ENCODE peak calls at places on chromosomes 7 and 10, in nine cellular contexts. One of them, this sample, is unnamed.
A peak's percentile ranks its signal among the peaks of the same experiment; 100 is the strongest.

GRCh38 chr10:31618541-31619291 is 299.7 kb downstream of the ZEB1 start:
- DNase-seq in activated T-helper 1 cell treated with anti-CD3 and anti-CD28 coated beads, Interleukin-12 subunit alpha, Interleukin-12 subunit beta, Interleukin-2, Interleukin-4 antibody, amounts not matched to agents 30 ng/mL and 10 ng/mL and 1 ng/mL, durations not matched to agents 14 hours and 24 hours and 36 hours: no peak
- DNase-seq in endodermal cell: no peak
- DNase-seq in NCI-H1417 treated with DMSO at 0.1 percent for 48 hours: no peak
- DNase-seq in RWPE1: no peak
- DNase-seq in hippocampal formation: no peak
- DNase-seq in left ventricle myocardium superior: peak; percentile 76
- DNase-seq in AG08396: no peak
- DNase-seq in SW 1271: no peak
- DNase-seq in this sample: no peak

GRCh38 chr10:20858292-20859124 is 38.6 kb downstream of the NEBL start:
- DNase-seq in left ventricle myocardium superior: no peak
- DNase-seq in SW 1271: no peak
- DNase-seq in AG08396: no peak
- DNase-seq in hippocampal formation: peak; percentile 42
- DNase-seq in RWPE1: peak; percentile 3
- DNase-seq in NCI-H1417 treated with DMSO at 0.1 percent for 48 hours: no peak
- DNase-seq in activated T-helper 1 cell treated with anti-CD3 and anti-CD28 coated beads, Interleukin-12 subunit alpha, Interleukin-12 subunit beta, Interleukin-2, Interleukin-4 antibody, amounts not matched to agents 30 ng/mL and 10 ng/mL and 1 ng/mL, durations not matched to agents 14 hours and 24 hours and 36 hours: no peak
- DNase-seq in endodermal cell: no peak
- DNase-seq in this sample: no peak

GRCh38 chr7:48173983-48174382 is 2.7 kb downstream of the ABCA13 start:
- DNase-seq in endodermal cell: no peak
- DNase-seq in hippocampal formation: no peak
- DNase-seq in activated T-helper 1 cell treated with anti-CD3 and anti-CD28 coated beads, Interleukin-12 subunit alpha, Interleukin-12 subunit beta, Interleukin-2, Interleukin-4 antibody, amounts not matched to agents 30 ng/mL and 10 ng/mL and 1 ng/mL, durations not matched to agents 14 hours and 24 hours and 36 hours: no peak
- DNase-seq in SW 1271: no peak
- DNase-seq in NCI-H1417 treated with DMSO at 0.1 percent for 48 hours: no peak
- DNase-seq in AG08396: peak; percentile 29
- DNase-seq in RWPE1: no peak
- DNase-seq in left ventricle myocardium superior: no peak
- DNase-seq in this sample: peak; percentile 77

GRCh38 chr7:2037805-2038635 is 194.7 kb downstream of the MAD1L1 start:
- DNase-seq in RWPE1: no peak
- DNase-seq in left ventricle myocardium superior: peak; percentile 63
- DNase-seq in hippocampal formation: no peak
- DNase-seq in SW 1271: no peak
- DNase-seq in AG08396: peak; percentile 51
- DNase-seq in endodermal cell: no peak
- DNase-seq in activated T-helper 1 cell treated with anti-CD3 and anti-CD28 coated beads, Interleukin-12 subunit alpha, Interleukin-12 subunit beta, Interleukin-2, Interleukin-4 antibody, amounts not matched to agents 30 ng/mL and 10 ng/mL and 1 ng/mL, durations not matched to agents 14 hours and 24 hours and 36 hours: no peak
- DNase-seq in NCI-H1417 treated with DMSO at 0.1 percent for 48 hours: no peak
- DNase-seq in this sample: no peak

GRCh38 chr7:3730271-3730670 is 429.2 kb downstream of the SDK1 start:
- DNase-seq in NCI-H1417 treated with DMSO at 0.1 percent for 48 hours: no peak
- DNase-seq in left ventricle myocardium superior: no peak
- DNase-seq in endodermal cell: no peak
- DNase-seq in hippocampal formation: no peak
- DNase-seq in SW 1271: no peak
- DNase-seq in activated T-helper 1 cell treated with anti-CD3 and anti-CD28 coated beads, Interleukin-12 subunit alpha, Interleukin-12 subunit beta, Interleukin-2, Interleukin-4 antibody, amounts not matched to agents 30 ng/mL and 10 ng/mL and 1 ng/mL, durations not matched to agents 14 hours and 24 hours and 36 hours: no peak
- DNase-seq in AG08396: no peak
- DNase-seq in RWPE1: no peak
- DNase-seq in this sample: no peak

GRCh38 chr7:40808409-40808942 is 673.7 kb downstream of the SUGCT start:
- DNase-seq in activated T-helper 1 cell treated with anti-CD3 and anti-CD28 coated beads, Interleukin-12 subunit alpha, Interleukin-12 subunit beta, Interleukin-2, Interleukin-4 antibody, amounts not matched to agents 30 ng/mL and 10 ng/mL and 1 ng/mL, durations not matched to agents 14 hours and 24 hours and 36 hours: no peak
- DNase-seq in AG08396: peak; percentile 46
- DNase-seq in SW 1271: no peak
- DNase-seq in NCI-H1417 treated with DMSO at 0.1 percent for 48 hours: no peak
- DNase-seq in endodermal cell: no peak
- DNase-seq in RWPE1: no peak
- DNase-seq in hippocampal formation: no peak
- DNase-seq in left ventricle myocardium superior: no peak
- DNase-seq in this sample: peak; percentile 88

GRCh38 chr10:69051303-69051702 is 36.6 kb upstream of the SRGN start:
- DNase-seq in activated T-helper 1 cell treated with anti-CD3 and anti-CD28 coated beads, Interleukin-12 subunit alpha, Interleukin-12 subunit beta, Interleukin-2, Interleukin-4 antibody, amounts not matched to agents 30 ng/mL and 10 ng/mL and 1 ng/mL, durations not matched to agents 14 hours and 24 hours and 36 hours: peak; percentile 17
- DNase-seq in left ventricle myocardium superior: peak; percentile 54
- DNase-seq in SW 1271: no peak
- DNase-seq in RWPE1: no peak
- DNase-seq in endodermal cell: no peak
- DNase-seq in hippocampal formation: no peak
- DNase-seq in AG08396: no peak
- DNase-seq in NCI-H1417 treated with DMSO at 0.1 percent for 48 hours: no peak
- DNase-seq in this sample: no peak

GRCh38 chr10:92913973-92914372 is 65.7 kb downstream of the EXOC6 start:
- DNase-seq in AG08396: no peak
- DNase-seq in hippocampal formation: no peak
- DNase-seq in NCI-H1417 treated with DMSO at 0.1 percent for 48 hours: no peak
- DNase-seq in SW 1271: no peak
- DNase-seq in activated T-helper 1 cell treated with anti-CD3 and anti-CD28 coated beads, Interleukin-12 subunit alpha, Interleukin-12 subunit beta, Interleukin-2, Interleukin-4 antibody, amounts not matched to agents 30 ng/mL and 10 ng/mL and 1 ng/mL, durations not matched to agents 14 hours and 24 hours and 36 hours: no peak
- DNase-seq in endodermal cell: peak; percentile 73
- DNase-seq in RWPE1: no peak
- DNase-seq in left ventricle myocardium superior: no peak
- DNase-seq in this sample: no peak

GRCh38 chr7:30859202-30859939 is 52.3 kb upstream of the AQP1 start:
- DNase-seq in endodermal cell: no peak
- DNase-seq in activated T-helper 1 cell treated with anti-CD3 and anti-CD28 coated beads, Interleukin-12 subunit alpha, Interleukin-12 subunit beta, Interleukin-2, Interleukin-4 antibody, amounts not matched to agents 30 ng/mL and 10 ng/mL and 1 ng/mL, durations not matched to agents 14 hours and 24 hours and 36 hours: no peak
- DNase-seq in AG08396: no peak
- DNase-seq in hippocampal formation: no peak
- DNase-seq in left ventricle myocardium superior: peak; percentile 6
- DNase-seq in RWPE1: no peak
- DNase-seq in SW 1271: no peak
- DNase-seq in NCI-H1417 treated with DMSO at 0.1 percent for 48 hours: no peak
- DNase-seq in this sample: no peak